ENCODE peak calls at places on chromosomes 2 and 18, in nine cellular contexts. D is activated CD8-positive, alpha-beta T cell treated with anti-CD3 and anti-CD28 coated beads for 36 hours; T is nephron progenitor cell; P is CD4-positive, alpha-beta T cell; O is tibial nerve; I is endothelial cell; W is AG09309; C is brain microvascular endothelial cell; Y is astrocyte of the cerebellum. S is an unnamed sample.

GRCh38 chr2:166643980-166644379 is 149.9 kb upstream of the SCN7A start:
- DNase-seq in D (no peak), T (no peak), P (no peak), O (no peak), I (no peak), W (no peak), C (no peak), Y (no peak), S (no peak)

GRCh38 chr2:179701524-179702110 is 159.8 kb downstream of the ZNF385B start:
- DNase-seq in D (no peak), T (no peak), P (no peak), O (no peak), I (no peak), W (no peak), C (no peak), Y (no peak), S (no peak)

GRCh38 chr2:6965071-6965795 is 48.0 kb downstream of the RNF144A start:
- DNase-seq in D (no peak), T (no peak), P (no peak), O (no peak), I (no peak), W (no peak), C (no peak), Y (no peak), S (no peak)

GRCh38 chr2:191206613-191207471 is 38.4 kb upstream of the MYO1B start:
- DNase-seq in D (peak; percentile 58), T (no peak), P (peak; percentile 37), O (no peak), I (no peak), W (no peak), C (no peak), Y (no peak), S (no peak)

GRCh38 chr18:911025-911424 is 6.4 kb downstream of the ADCYAP1 start:
- DNase-seq in D (no peak), T (no peak), P (no peak), O (no peak), I (no peak), W (no peak), C (no peak), Y (no peak), S (no peak)

GRCh38 chr2:114426756-114427155 is 15.7 kb upstream of the DPP10 start:
- DNase-seq in D (no peak), T (no peak), P (no peak), O (no peak), I (no peak), W (no peak), C (no peak), Y (no peak), S (no peak)

GRCh38 chr2:216691210-216691741 is 4.1 kb downstream of the IGFBP5 start:
- DNase-seq in D (peak; percentile 60), T (peak; percentile 59), P (no peak), O (peak; percentile 81), I (no peak), W (no peak), C (peak; percentile 79), Y (no peak), S (no peak)

GRCh38 chr18:36769172-36769571 is 59.6 kb downstream of the TPGS2 start:
- DNase-seq in D (no peak), T (no peak), P (no peak), O (no peak), I (no peak), W (no peak), C (peak; percentile 27), Y (no peak), S (no peak)

GRCh38 chr2:239819091-239819973 is 205.8 kb downstream of the NDUFA10 start:
- DNase-seq in D (no peak), T (no peak), P (no peak), O (no peak), I (peak; percentile 2), W (no peak), C (no peak), Y (no peak), S (no peak)

GRCh38 chr18:23357992-23358594 is 95.0 kb upstream of the RIOK3 start:
- DNase-seq in D (no peak), T (no peak), P (no peak), O (peak; percentile 41), I (no peak), W (no peak), C (no peak), Y (no peak), S (no peak)

GRCh38 chr18:24426398-24427294 is at the start of gene IMPACT:
- DNase-seq in D (peak; percentile 74), T (peak; percentile 91), P (peak; percentile 81), O (peak; percentile 67), I (peak; percentile 90), W (peak; percentile 16), C (peak; percentile 53), Y (peak; percentile 20), S (peak; percentile 53)

GRCh38 chr18:42706618-42707017 is 408.9 kb downstream of the RIT2 start:
- DNase-seq in D (no peak), T (peak; percentile 34), P (no peak), O (no peak), I (no peak), W (no peak), C (peak; percentile 0), Y (no peak), S (no peak)

GRCh38 chr2:230868151-230868946 is 3.6 kb downstream of the ITM2C start:
- DNase-seq in D (no peak), T (peak; percentile 61), P (no peak), O (no peak), I (no peak), W (no peak), C (no peak), Y (no peak), S (no peak)

GRCh38 chr2:113896791-113897190 is 6.9 kb downstream of the ACTR3 start:
- DNase-seq in D (no peak), T (no peak), P (no peak), O (no peak), I (no peak), W (no peak), C (no peak), Y (no peak), S (no peak)

GRCh38 chr2:86671304-86671981 is 47.8 kb upstream of the RNF103 start:
- DNase-seq in D (no peak), T (no peak), P (no peak), O (no peak), I (no peak), W (no peak), C (peak; percentile 58), Y (no peak), S (no peak)

GRCh38 chr2:240234503-240234951 is 94.1 kb upstream of the OTOS start:
- DNase-seq in D (no peak), T (no peak), P (peak; percentile 22), O (no peak), I (no peak), W (no peak), C (no peak), Y (no peak), S (peak; percentile 15)

GRCh38 chr2:152646775-152647174 is 70.5 kb downstream of the PRPF40A start:
- DNase-seq in D (no peak), T (no peak), P (no peak), O (no peak), I (no peak), W (peak; percentile 89), C (peak; percentile 85), Y (peak; percentile 34), S (no peak)

GRCh38 chr2:42736598-42737322 is 27.2 kb downstream of the OXER1 start:
- DNase-seq in D (no peak), T (no peak), P (no peak), O (no peak), I (no peak), W (no peak), C (no peak), Y (no peak), S (no peak)

GRCh38 chr18:32358075-32358474 is 112.6 kb downstream of the GAREM1 start:
- DNase-seq in D (no peak), T (no peak), P (no peak), O (no peak), I (no peak), W (no peak), C (no peak), Y (no peak), S (no peak)
- TF ChIP-seq CTCF in D (no peak), T (no peak), P (no peak), O (no peak), I (no peak), W (no peak), C (peak; percentile 28), Y (peak; percentile 3), S (no peak)

GRCh38 chr2:123606631-123607030 is 418.5 kb upstream of the CNTNAP5 start:
- DNase-seq in D (no peak), T (no peak), P (no peak), O (no peak), I (no peak), W (no peak), C (no peak), Y (no peak), S (no peak)
- TF ChIP-seq CTCF in D (no peak), T (no peak), P (no peak), O (no peak), I (no peak), W (no peak), C (no peak), Y (no peak), S (no peak)

DNA sequence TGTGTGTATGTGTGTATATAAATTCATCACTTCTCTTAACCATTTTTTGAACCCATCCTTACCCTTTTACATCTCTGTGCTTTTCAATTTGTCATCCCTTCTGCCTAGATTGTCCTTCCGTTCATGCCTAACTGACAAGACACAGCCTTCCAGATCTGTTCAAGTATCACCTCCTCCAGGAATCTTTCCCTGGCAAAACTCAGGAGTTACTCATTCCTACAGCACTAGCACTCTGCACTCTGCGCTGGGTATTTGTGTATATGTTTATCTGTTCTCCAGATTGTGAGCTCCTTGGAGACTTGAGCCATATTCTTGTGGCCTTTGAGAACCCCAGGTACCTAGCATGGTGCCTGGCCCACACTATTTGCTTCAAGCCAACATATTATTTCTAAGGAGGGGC is 26.8 kb upstream of the ASXL2 start:
- DNase-seq in D (no peak), T (no peak), P (no peak), O (no peak), I (no peak), W (no peak), C (no peak), Y (no peak), S (no peak)
- TF ChIP-seq CTCF in D (no peak), T (no peak), P (no peak), O (no peak), I (no peak), W (no peak), C (no peak), Y (no peak), S (no peak)

GRCh38 chr2:70142590-70143313 is 48.1 kb downstream of the C2orf42 start:
- DNase-seq in D (peak; percentile 100), T (peak; percentile 99), P (peak; percentile 100), O (peak; percentile 99), I (peak; percentile 100), W (peak; percentile 95), C (peak; percentile 97), Y (peak; percentile 97), S (peak; percentile 96)

GRCh38 chr2:70144443-70145167 is 46.2 kb downstream of the C2orf42 start:
- DNase-seq in D (no peak), T (no peak), P (no peak), O (no peak), I (no peak), W (no peak), C (no peak), Y (no peak), S (no peak)

GRCh38 chr2:70143314-70144150 is 47.3 kb downstream of the C2orf42 start:
- DNase-seq in D (peak; percentile 70), T (peak; percentile 15), P (peak; percentile 57), O (no peak), I (no peak), W (no peak), C (peak; percentile 25), Y (no peak), S (no peak)

GRCh38 chr2:70141754-70142589 is 48.8 kb downstream of the C2orf42 start:
- DNase-seq in D (no peak), T (peak; percentile 61), P (no peak), O (peak; percentile 32), I (peak; percentile 51), W (no peak), C (peak; percentile 35), Y (no peak), S (no peak)

GRCh38 chr2:70140978-70141753 is 49.7 kb downstream of the C2orf42 start:
- DNase-seq in D (peak; percentile 90), T (no peak), P (peak; percentile 55), O (no peak), I (peak; percentile 43), W (no peak), C (peak; percentile 39), Y (no peak), S (peak; percentile 36)
- TF ChIP-seq CTCF in D (peak; percentile 72), T (no peak), P (peak; percentile 43), O (no peak), I (peak; percentile 72), W (peak; percentile 32), C (peak; percentile 54), Y (peak; percentile 33), S (no peak)